ENCODE peak calls at places on chromosome 15, in nine cellular contexts. M, Q, E, O, G, V, Z, U and W are unnamed samples.

GRCh38 chr15:86916671-86917450 is 837.2 kb downstream of the AGBL1 start:
- DNase-seq in Z (no peak), M (no peak), G (no peak), O (no peak), V (no peak), Q (no peak), U (no peak), E (no peak), W (no peak)

GRCh38 chr15:101055411-101055810 is 136.3 kb downstream of the LRRK1 start:
- DNase-seq in E (no peak), M (no peak), O (no peak), Z (no peak), V (no peak), U (no peak), G (no peak), Q (no peak), W (no peak)

GRCh38 chr15:83018477-83018876 is 7.0 kb upstream of the C15orf40 start:
- DNase-seq in U (no peak), E (no peak), Z (no peak), M (no peak), G (no peak), V (no peak), Q (no peak), O (peak; percentile 5), W (no peak)

GRCh38 chr15:63826513-63826912 is 7.2 kb downstream of the HERC1 start:
- DNase-seq in M (no peak), G (peak; percentile 44), O (no peak), E (peak; percentile 16), Z (peak; percentile 30), Q (peak; percentile 50), U (peak; percentile 73), V (no peak), W (peak; percentile 51)

GRCh38 chr15:80309769-80310384 is 57.9 kb upstream of the CTXND1 start:
- DNase-seq in G (peak; percentile 47), U (peak; percentile 59), Q (peak; percentile 49), M (peak; percentile 10), V (no peak), E (peak; percentile 10), O (no peak), Z (no peak), W (no peak)

GRCh38 chr15:57969355-57969754 is 96.2 kb downstream of the ALDH1A2 start:
- DNase-seq in Z (no peak), U (no peak), V (no peak), E (no peak), Q (peak; percentile 52), O (no peak), M (no peak), G (peak; percentile 38), W (no peak)

GRCh38 chr15:42157981-42158765 is 1.7 kb upstream of the PLA2G4F start:
- DNase-seq in G (peak; percentile 75), Z (no peak), V (no peak), U (no peak), Q (peak; percentile 61), O (no peak), E (peak; percentile 88), M (no peak), W (no peak)

GRCh38 chr15:43186003-43186353 is 775 bp downstream of the CCNDBP1 start:
- DNase-seq in U (no peak), O (no peak), Q (no peak), V (no peak), E (no peak), M (no peak), Z (peak; percentile 51), G (peak; percentile 39), W (no peak)

GRCh38 chr15:99986297-99987118 is 253.3 kb upstream of the LYSMD4 start:
- DNase-seq in M (no peak), O (no peak), G (no peak), Q (no peak), Z (peak; percentile 3), E (no peak), U (no peak), V (no peak), W (no peak)

GRCh38 chr15:93073465-93073952 is 15.5 kb downstream of the RGMA start:
- DNase-seq in O (no peak), Q (peak; percentile 7), G (no peak), Z (no peak), M (no peak), U (no peak), E (no peak), V (no peak), W (no peak)

GRCh38 chr15:98800437-98801233 is 152.3 kb downstream of the IGF1R start:
- DNase-seq in U (no peak), Z (peak; percentile 27), M (peak; percentile 75), V (no peak), Q (peak; percentile 89), O (peak; percentile 56), G (peak; percentile 57), E (peak; percentile 32), W (no peak)

GRCh38 chr15:90266485-90266884 is 1.0 kb downstream of the NGRN start:
- DNase-seq in E (no peak), U (peak; percentile 64), O (no peak), M (no peak), V (no peak), G (peak; percentile 45), Q (peak; percentile 56), Z (no peak), W (no peak)

GRCh38 chr15:38073278-38073930 is 139.0 kb downstream of the TMCO5A start:
- DNase-seq in O (no peak), E (no peak), Q (peak; percentile 65), G (peak; percentile 61), V (no peak), M (no peak), U (peak; percentile 80), Z (no peak), W (no peak)

GRCh38 chr15:68693071-68693470 is 114.3 kb downstream of the CORO2B start:
- DNase-seq in V (no peak), Z (peak; percentile 49), G (peak; percentile 21), E (no peak), Q (no peak), O (no peak), U (peak; percentile 6), M (no peak), W (peak; percentile 18)

GRCh38 chr15:26020871-26021270 is 157.7 kb upstream of the ATP10A start:
- DNase-seq in E (no peak), G (no peak), M (no peak), O (no peak), Z (no peak), Q (no peak), V (no peak), U (no peak), W (no peak)